ENCODE peak calls at places on chromosomes 3 and 15, in six cellular contexts. O is activated T-cell treated with anti-CD3 and anti-CD28 coated beads for 1 hour, H is left cardiac atrium, Z is SK-MEL-5, C is head of caudate nucleus, R is kidney tubule cell. D is an unnamed sample.

GRCh38 chr3:16103472-16103871 is 71.0 kb upstream of the GALNT15 start:
- DNase-seq in O (no peak), H (no peak), Z (no peak), C (no peak), R (peak), D (no peak)

GRCh38 chr3:115550285-115550741 is 73.0 kb upstream of the GAP43 start:
- DNase-seq in O (no peak), H (peak), Z (no peak), C (no peak), R (no peak), D (no peak)

GRCh38 chr15:100245855-100246254 is 95.9 kb downstream of the ADAMTS17 start:
- DNase-seq in O (no peak), H (no peak), Z (no peak), C (no peak), R (peak), D (no peak)

GRCh38 chr3:133509482-133509881 is 64.0 kb upstream of the CDV3 start:
- DNase-seq in O (no peak), H (no peak), Z (no peak), C (no peak), R (no peak), D (no peak)

GRCh38 chr15:75902129-75902557 is 1.5 kb upstream of the FBXO22 start:
- DNase-seq in O (no peak), H (no peak), Z (no peak), C (no peak), R (no peak), D (no peak)

GRCh38 chr3:30696403-30696819 is 90.0 kb downstream of the TGFBR2 start:
- DNase-seq in O (no peak), H (no peak), Z (no peak), C (no peak), R (no peak), D (no peak)

GRCh38 chr3:50617911-50618481 is 1.0 kb downstream of the MAPKAPK3 start:
- DNase-seq in O (no peak), H (no peak), Z (no peak), C (no peak), R (peak), D (no peak)

GRCh38 chr3:28726840-28727239 is 378.2 kb upstream of the AZI2 start:
- DNase-seq in O (no peak), H (peak), Z (peak), C (peak), R (peak), D (no peak)

GRCh38 chr3:139617656-139618268 is 60.0 kb downstream of the NMNAT3 start:
- DNase-seq in O (no peak), H (no peak), Z (no peak), C (no peak), R (no peak), D (no peak)

GRCh38 chr3:27680517-27681246 is 41.4 kb downstream of the EOMES start:
- DNase-seq in O (no peak), H (no peak), Z (no peak), C (no peak), R (no peak), D (no peak)

GRCh38 chr3:195697582-195698324 is 23.0 kb upstream of the MUC20 start:
- DNase-seq in O (no peak), H (no peak), Z (peak), C (no peak), R (peak), D (no peak)

GRCh38 chr15:25727116-25727515 is 136.0 kb downstream of the ATP10A start:
- DNase-seq in O (no peak), H (no peak), Z (no peak), C (no peak), R (no peak), D (no peak)

GRCh38 chr3:12758025-12758830 is 831 bp downstream of the TMEM40 start:
- DNase-seq in O (no peak), H (peak), Z (no peak), C (no peak), R (peak), D (no peak)

GRCh38 chr15:89672221-89673161 is 6.7 kb downstream of the PLIN1 start:
- DNase-seq in O (no peak), H (no peak), Z (no peak), C (no peak), R (no peak), D (no peak)

GRCh38 chr3:122100591-122101491 is 45.7 kb downstream of the CD86 start:
- DNase-seq in O (no peak), H (no peak), Z (peak), C (no peak), R (no peak), D (no peak)

GRCh38 chr3:39361252-39361927 is 21.8 kb upstream of the SLC25A38 start:
- DNase-seq in O (peak), H (no peak), Z (no peak), C (no peak), R (no peak), D (peak)

GRCh38 chr3:73508330-73508954 is 116.3 kb downstream of the PDZRN3 start:
- DNase-seq in O (peak), H (peak), Z (peak), C (peak), R (peak), D (peak)

GRCh38 chr3:50971487-50971924 is 296.8 kb downstream of the DOCK3 start:
- DNase-seq in O (peak), H (no peak), Z (peak), C (no peak), R (peak), D (peak)

GRCh38 chr15:65980824-65981456 is 111.6 kb downstream of the RAB11A start:
- DNase-seq in O (no peak), H (peak), Z (peak), C (peak), R (peak), D (no peak)

GRCh38 chr3:172973799-172974198 is 167.2 kb downstream of the SPATA16 start:
- DNase-seq in O (no peak), H (no peak), Z (no peak), C (no peak), R (no peak), D (no peak)

GRCh38 chr3:194809382-194809781 is 123.7 kb downstream of the FAM43A start:
- DNase-seq in O (no peak), H (no peak), Z (no peak), C (no peak), R (no peak), D (no peak)

GRCh38 chr3:113825090-113825489 is 13.5 kb upstream of the GRAMD1C start:
- DNase-seq in O (no peak), H (no peak), Z (peak), C (no peak), R (peak), D (no peak)

GRCh38 chr15:47283231-47283630 is 434.1 kb upstream of the SEMA6D start:
- DNase-seq in O (no peak), H (no peak), Z (no peak), C (no peak), R (no peak), D (no peak)

D was measured in T-helper 9 cell.